ENCODE peak calls at places on chromosome 5, in nine cellular contexts. T, Y, X, P, Z, Q, M, K and D are unnamed samples.

GRCh38 chr5:33649801-33650482 is 209.2 kb downstream of the TARS1 start:
- DNase-seq in P (peak; percentile 65), M (no peak), K (no peak), X (no peak), Q (no peak), T (no peak), Z (no peak), Y (no peak), D (peak; percentile 94)

GRCh38 chr5:145362261-145362660 is 472.9 kb downstream of the PRELID2 start:
- DNase-seq in Q (peak; percentile 40), M (no peak), Y (no peak), K (no peak), X (no peak), Z (no peak), T (no peak), P (peak; percentile 52), D (peak; percentile 85)

GRCh38 chr5:138942861-138943260 is 67.7 kb upstream of the LRRTM2 start:
- DNase-seq in K (no peak), Y (no peak), M (no peak), Z (no peak), X (no peak), P (no peak), T (no peak), Q (no peak), D (no peak)

GRCh38 chr5:101950050-101950449 is 346.0 kb downstream of the SLCO4C1 start:
- DNase-seq in P (no peak), Y (no peak), X (no peak), K (no peak), M (no peak), Z (no peak), Q (no peak), T (no peak), D (no peak)

GRCh38 chr5:50667079-50667652 is 729 bp downstream of the PARP8 start:
- DNase-seq in T (peak; percentile 66), X (no peak), Z (no peak), Y (peak; percentile 51), K (peak; percentile 64), M (peak; percentile 70), Q (no peak), P (no peak), D (no peak)

GRCh38 chr5:57137401-57137800 is 36.5 kb upstream of the GPBP1 start:
- DNase-seq in M (no peak), K (no peak), T (no peak), Y (no peak), P (no peak), Q (no peak), X (no peak), Z (no peak), D (no peak)

GRCh38 chr5:157312492-157312891 is 46.6 kb downstream of the CYFIP2 start:
- DNase-seq in M (no peak), X (peak; percentile 62), Q (no peak), Y (peak; percentile 52), K (peak; percentile 77), T (peak; percentile 33), Z (no peak), P (peak; percentile 16), D (peak; percentile 62)

GRCh38 chr5:127762412-127762811 is 59.2 kb downstream of the CCDC192 start:
- DNase-seq in M (no peak), K (no peak), Z (no peak), X (no peak), Q (no peak), P (no peak), Y (no peak), T (no peak), D (no peak)

GRCh38 chr5:127961006-127961763 is 122.4 kb upstream of the SLC12A2 start:
- DNase-seq in Y (no peak), K (no peak), M (no peak), P (no peak), X (no peak), Z (no peak), Q (no peak), T (no peak), D (no peak)

GRCh38 chr5:172694061-172694460 is 53.0 kb downstream of the NEURL1B start:
- DNase-seq in P (no peak), T (no peak), X (no peak), K (no peak), M (no peak), Z (no peak), Y (no peak), Q (no peak), D (no peak)

GRCh38 chr5:136424835-136425694 is 59.7 kb upstream of the TRPC7 start:
- DNase-seq in Q (peak; percentile 9), X (peak; percentile 56), P (no peak), Z (no peak), Y (peak; percentile 87), M (peak; percentile 61), K (peak; percentile 75), T (peak; percentile 95), D (peak; percentile 67)

GRCh38 chr5:95530441-95530840 is 24.3 kb downstream of the SKIC3 start:
- DNase-seq in X (no peak), M (no peak), Y (no peak), T (no peak), Q (no peak), K (no peak), P (peak; percentile 67), Z (no peak), D (peak; percentile 88)

GRCh38 chr5:7869474-7870136 is 657 bp downstream of the MTRR start:
- DNase-seq in Z (no peak), Q (no peak), M (peak; percentile 17), P (no peak), K (peak; percentile 57), T (no peak), Y (no peak), X (no peak), D (no peak)

DNA sequence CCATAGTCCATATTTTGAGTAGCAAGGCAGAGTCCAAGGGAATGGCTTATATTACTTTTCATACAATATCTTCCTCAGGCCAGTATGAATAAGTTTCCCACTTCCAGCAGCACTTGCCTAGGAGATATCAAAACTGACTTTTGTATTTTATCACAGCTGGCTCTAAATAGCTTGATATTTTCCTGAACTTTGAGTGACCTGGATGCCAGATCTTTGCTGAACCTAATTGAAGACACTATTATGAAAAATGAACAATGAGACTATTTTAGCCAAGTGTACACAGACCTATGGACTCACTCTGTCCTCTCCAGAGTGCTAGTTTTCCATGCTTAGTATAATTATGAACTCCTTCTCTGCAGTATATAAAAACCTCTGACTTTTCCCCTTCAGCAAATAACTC is 475.6 kb upstream of the PTGER4 start:
- DNase-seq in Z (no peak), T (no peak), M (no peak), P (no peak), K (no peak), Y (no peak), X (no peak), Q (no peak), D (no peak)
- TF ChIP-seq CTCF in Z (no peak), T (no peak), M (no peak), P (no peak), K (no peak), Y (no peak), X (no peak), Q (no peak), D (no peak)

DNA sequence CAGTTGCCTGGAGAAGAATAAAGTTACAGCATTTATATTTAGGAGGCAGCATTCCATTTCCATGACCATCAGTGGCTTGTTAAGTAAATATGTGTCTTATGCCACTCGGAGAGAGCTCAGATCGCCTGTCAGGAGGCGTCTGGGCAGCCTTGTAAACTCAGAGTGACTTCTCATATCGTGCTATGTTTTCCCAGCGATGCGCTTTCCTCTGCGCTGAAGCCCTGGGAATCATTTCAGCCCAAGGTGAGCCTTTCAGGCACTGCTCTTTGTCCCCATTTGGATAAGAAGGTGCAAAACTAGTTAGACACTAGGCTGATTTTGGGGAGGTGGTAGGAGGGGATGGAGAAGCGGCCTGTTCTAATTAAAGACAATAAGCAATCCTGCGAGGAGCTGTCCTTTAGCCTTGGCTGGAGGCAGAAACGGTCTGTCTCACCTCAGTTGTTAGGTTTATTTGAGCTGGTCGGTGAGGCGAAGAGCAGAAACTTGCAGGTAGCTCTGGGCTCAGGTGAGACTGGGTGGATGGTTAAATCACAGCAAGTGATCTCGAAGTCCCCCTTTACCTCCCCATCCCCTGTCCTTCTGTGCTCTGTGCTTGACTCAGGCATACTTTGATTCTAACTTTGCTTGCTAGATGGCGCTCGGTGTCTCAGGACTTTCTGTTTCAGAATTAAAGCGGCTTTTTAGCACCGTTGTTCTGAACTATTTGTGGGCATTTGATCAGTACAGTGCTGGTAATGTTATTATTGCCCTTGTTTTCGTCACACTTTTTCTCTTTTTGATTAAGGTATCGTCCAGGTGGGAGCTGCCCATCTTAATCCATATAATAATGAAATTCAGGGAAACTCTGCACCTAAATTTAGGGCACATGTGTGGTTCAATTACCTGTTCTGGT is 24.6 kb downstream of the NR2F1 start:
- DNase-seq in M (no peak), Q (no peak), T (peak; percentile 58), Y (peak; percentile 51), X (peak; percentile 44), Z (no peak), K (peak; percentile 59), P (peak; percentile 78), D (peak; percentile 61)
- TF ChIP-seq CTCF in M (peak; percentile 59), Q (peak; percentile 72), T (no peak), Y (peak; percentile 77), X (peak; percentile 83), Z (peak; percentile 74), K (peak; percentile 45), P (peak; percentile 61), D (peak; percentile 71)

DNA sequence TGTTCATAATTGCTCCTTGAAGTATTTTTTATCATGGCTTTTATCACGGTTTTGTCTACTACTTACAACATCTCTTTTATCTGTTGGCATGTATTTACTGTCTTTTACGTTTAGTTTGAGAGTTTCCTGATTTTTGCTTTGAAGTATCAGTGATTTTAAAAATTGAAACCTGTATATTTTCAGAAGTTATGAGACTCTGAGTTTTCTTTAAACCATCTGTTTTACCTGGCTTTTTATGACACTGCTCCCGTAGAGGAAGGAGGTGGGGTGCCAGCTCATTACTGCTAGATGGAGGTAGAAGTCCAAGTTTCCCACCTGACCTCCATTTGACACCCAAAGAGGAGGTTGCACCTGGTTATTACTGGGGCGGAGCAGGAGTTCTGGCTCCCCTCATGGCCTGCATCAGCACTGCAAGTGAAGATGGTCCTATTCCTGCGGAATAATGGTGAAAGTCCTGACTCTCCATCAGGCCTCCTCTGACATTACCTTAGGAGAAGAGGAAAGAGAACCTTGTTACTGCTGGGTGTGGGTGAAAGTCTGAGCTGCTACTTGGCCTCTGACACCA is 10.0 kb upstream of the ZNF131 start:
- DNase-seq in Z (no peak), K (peak; percentile 51), P (no peak), Q (no peak), T (peak; percentile 54), M (no peak), Y (peak; percentile 23), X (peak; percentile 43), D (no peak)
- TF ChIP-seq CTCF in Z (peak; percentile 25), K (peak; percentile 46), P (peak; percentile 13), Q (peak; percentile 40), T (peak; percentile 26), M (peak; percentile 13), Y (peak; percentile 62), X (peak; percentile 62), D (peak; percentile 56)

DNA sequence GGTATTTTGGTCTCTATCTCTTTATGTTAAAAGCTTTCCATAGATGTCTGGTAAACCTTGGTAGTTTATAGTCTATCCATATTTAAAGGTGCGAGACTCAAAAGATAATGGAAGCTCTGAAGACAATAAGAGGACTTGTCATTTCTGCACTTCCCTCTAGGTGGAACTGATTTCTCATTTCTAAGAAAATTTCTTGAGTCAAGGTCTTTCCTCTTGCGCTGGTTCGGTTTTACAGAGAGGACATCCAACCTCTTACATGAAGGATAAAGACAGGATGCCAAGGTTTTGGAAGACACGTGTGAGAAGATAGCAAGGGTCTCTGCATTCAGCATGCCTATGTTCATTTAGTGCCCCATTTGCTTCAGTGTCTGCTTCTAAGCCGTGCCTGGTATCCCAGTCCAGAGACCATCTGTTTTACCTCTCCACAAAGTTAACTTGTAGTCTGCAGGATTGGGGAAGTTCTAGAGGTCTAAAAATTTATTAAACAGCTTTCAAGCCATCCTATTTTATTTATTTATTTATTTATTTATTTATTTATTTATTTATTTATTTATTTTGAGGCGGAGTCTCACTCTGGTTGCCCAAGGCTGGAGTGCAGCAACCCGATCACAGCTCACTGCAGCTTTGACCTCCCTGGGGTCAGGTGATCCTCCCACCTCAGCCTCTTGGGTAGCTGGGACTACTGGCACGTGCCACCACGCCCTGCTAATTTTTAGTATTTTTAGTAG is 41.6 kb downstream of the KIAA1191 start:
- DNase-seq in K (no peak), X (peak; percentile 18), Q (no peak), Y (no peak), M (no peak), T (no peak), Z (no peak), P (no peak), D (no peak)
- TF ChIP-seq CTCF in K (peak; percentile 14), X (peak; percentile 37), Q (no peak), Y (peak; percentile 23), M (peak; percentile 44), T (no peak), Z (peak; percentile 25), P (no peak), D (peak; percentile 29)